ENCODE peak calls at places on chromosomes 4 and X, in four cellular contexts. N is dorsolateral prefrontal cortex, F is RWPE1, A is uterus. P is an unnamed sample.

GRCh38 chr4:182105416-182105815 is 137.8 kb upstream of the TENM3 start:
- DNase-seq in N (no peak), F (no peak), A (no peak), P (no peak)

GRCh38 chr4:90121961-90122748 is 5.0 kb upstream of the CCSER1 start:
- DNase-seq in N (peak), F (peak), A (no peak), P (no peak)

GRCh38 chr4:103424853-103425252 is 226.7 kb upstream of the CENPE start:
- DNase-seq in N (no peak), F (peak), A (no peak), P (no peak)

GRCh38 chr4:7645158-7645557 is 210.4 kb upstream of the PSAPL1 start:
- DNase-seq in N (no peak), F (no peak), A (no peak), P (no peak)

GRCh38 chr4:8262637-8263322 is 6.8 kb upstream of the HTRA3 start:
- DNase-seq in N (no peak), F (no peak), A (no peak), P (no peak)

GRCh38 chr4:36872679-36873078 is 371.9 kb upstream of the NWD2 start:
- DNase-seq in N (no peak), F (no peak), A (no peak), P (no peak)

GRCh38 chr4:76376534-76376933 is 44.4 kb downstream of the CCDC158 start:
- DNase-seq in N (no peak), F (no peak), A (no peak), P (no peak)

GRCh38 chrX:151982217-151982616 is 7.7 kb upstream of the GABRE start:
- DNase-seq in N (no peak), F (peak), A (no peak), P (no peak)

GRCh38 chr4:7135389-7135746 is 57.0 kb upstream of the SORCS2 start:
- DNase-seq in N (no peak), F (no peak), A (no peak), P (no peak)

GRCh38 chrX:68876731-68877130 is 47.9 kb downstream of the EFNB1 start:
- DNase-seq in N (no peak), F (no peak), A (no peak), P (no peak)

GRCh38 chr4:15749001-15749400 is 29.1 kb upstream of the CD38 start:
- DNase-seq in N (no peak), F (no peak), A (no peak), P (no peak)

GRCh38 chr4:75248770-75249467 is 265.3 kb downstream of the RCHY1 start:
- DNase-seq in N (no peak), F (peak), A (no peak), P (no peak)

GRCh38 chrX:109709129-109709631 is 23.9 kb downstream of the ACSL4 start:
- DNase-seq in N (no peak), F (peak), A (no peak), P (no peak)
- H3K27ac ChIP-seq in N (no peak), F (peak), A (no peak), P (no peak)

GRCh38 chr4:95410387-95411005 is 138.3 kb downstream of the UNC5C start:
- DNase-seq in N (peak), F (no peak), A (no peak), P (no peak)
- H3K27ac ChIP-seq in N (peak), F (no peak), A (no peak), P (no peak)

DNA sequence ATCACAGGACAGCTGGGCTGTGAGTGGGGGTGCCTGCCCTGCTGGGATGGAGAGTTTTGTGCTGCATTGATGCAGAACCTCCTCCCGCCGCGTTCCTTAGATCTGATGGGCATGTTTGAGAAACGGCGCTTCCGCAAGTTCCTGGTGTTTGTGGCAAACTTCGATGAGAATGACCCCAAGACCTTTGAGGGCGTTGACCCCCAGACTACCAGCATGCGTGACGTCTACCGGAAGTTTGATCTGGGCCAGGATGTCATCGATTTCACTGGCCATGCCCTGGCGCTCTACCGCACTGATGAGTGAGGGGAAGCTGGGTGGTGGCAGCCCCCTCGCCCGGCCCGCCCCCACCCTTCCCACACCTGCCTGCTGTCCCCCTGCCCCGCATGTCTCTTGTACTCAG is 2.9 kb downstream of the GDI1 start:
- DNase-seq in N (no peak), F (no peak), A (no peak), P (no peak)
- H3K27ac ChIP-seq in N (no peak), F (peak), A (no peak), P (no peak)

DNA sequence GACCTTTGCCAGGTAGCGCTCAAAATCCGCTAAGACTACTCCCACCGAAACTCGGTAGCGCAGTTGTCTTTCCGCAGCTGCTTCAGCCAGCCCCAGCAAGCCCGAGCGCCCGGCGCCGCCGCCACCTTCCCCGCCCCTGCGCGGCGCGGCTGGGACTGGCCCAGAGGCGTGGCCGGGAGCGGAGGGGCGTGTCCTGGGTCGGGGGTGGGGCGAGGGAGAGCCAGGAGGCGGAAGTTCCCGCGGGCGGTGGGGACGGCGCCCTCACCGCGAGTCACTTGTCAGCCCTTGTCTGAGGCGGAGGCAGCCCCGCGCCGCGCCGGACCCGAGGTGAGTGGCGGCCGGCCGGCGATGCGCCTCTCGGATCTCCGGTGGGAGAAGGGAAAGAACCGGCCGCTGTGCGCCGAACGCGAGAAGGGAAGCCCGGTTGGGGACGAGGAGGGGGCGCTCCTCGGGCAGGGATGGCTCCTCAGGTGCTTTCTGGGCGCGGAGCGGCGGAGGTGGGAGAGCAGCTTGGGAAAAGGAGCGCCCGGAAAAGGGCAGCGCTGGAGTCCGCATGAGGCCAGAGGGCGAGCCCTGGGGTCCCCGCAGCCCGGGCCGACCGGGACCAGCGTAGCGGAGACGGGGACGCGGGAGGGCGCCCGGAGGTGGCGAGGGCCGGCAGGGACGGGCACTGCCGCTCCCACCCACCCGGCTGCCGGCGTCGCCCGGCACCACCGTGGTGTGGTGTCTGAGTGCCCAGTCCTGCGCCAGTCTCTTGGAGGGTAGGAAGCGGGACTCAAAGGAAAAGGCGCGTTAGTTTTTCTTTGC is at the start of gene PDLIM5:
- DNase-seq in N (peak), F (peak), A (peak), P (peak)
- H3K27ac ChIP-seq in N (peak), F (peak), A (peak), P (no peak)

DNA sequence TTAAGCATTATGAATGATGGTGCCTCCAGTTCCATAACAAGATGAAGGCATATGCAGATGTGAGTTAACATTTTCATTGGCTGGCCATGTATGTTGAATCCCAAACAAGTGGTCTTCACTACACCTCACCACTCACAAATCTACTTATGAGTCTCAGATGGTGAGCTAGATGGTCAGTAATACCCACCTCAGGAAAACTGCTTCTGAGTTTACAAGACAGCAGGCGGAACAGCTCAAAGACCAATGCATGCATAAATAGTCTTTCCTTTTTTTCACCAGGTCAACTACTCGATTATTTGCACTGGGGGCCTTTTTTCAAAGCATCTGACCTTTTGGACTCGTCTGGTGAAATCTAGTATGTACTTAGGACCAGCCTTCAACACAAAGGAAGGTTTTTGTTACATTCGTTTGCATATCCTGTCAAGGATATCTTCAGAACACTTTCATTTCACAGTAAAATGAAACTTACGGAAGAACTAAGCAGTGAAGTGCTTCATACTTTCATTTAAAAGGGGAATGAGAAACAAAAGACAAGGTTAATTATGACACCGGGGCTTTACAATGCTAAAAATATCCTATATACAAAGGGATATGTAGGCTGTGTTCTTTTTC is 23.1 kb upstream of the TLR7 start:
- DNase-seq in N (no peak), F (no peak), A (no peak), P (no peak)
- H3K27ac ChIP-seq in N (no peak), F (no peak), A (no peak), P (no peak)

GRCh38 chr4:17493629-17494028 is 18.3 kb downstream of the QDPR start:
- DNase-seq in N (no peak), F (no peak), A (no peak), P (no peak)
- H3K27ac ChIP-seq in N (peak), F (no peak), A (no peak), P (no peak)

DNA sequence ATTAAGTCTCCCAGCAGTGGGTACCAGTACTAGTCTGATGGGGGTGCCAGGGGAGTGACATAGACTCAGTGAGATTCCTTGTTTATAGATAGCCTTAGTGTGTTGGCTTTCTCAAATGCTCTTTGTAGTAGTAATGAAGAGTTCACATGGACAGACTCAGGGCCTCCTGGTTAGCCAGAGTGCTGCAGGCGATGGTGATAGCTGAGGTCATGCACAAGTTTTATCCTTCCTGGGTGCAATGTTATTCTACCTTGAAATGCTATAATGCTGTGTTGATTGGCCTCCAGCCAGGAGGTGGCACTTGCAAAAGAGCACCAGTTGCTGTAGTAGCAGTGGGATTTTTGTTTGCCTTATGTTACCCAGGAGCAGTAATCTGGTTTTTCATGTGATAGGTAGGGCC is 35.5 kb upstream of the ADH4 start:
- DNase-seq in N (no peak), F (no peak), A (no peak), P (no peak)
- H3K27ac ChIP-seq in N (no peak), F (no peak), A (peak), P (no peak)

GRCh38 chrX:46737041-46737440 is 21.9 kb downstream of the SLC9A7 start:
- DNase-seq in N (no peak), F (no peak), A (no peak), P (no peak)
- H3K27ac ChIP-seq in N (no peak), F (no peak), A (no peak), P (no peak)

P was measured in iPS DF 6.9.